ENCODE peak calls at places on chromosome 16, in eight cellular contexts. S is stimulated activated CD4-positive, alpha-beta T cell treated with anti-CD3 and anti-CD28 coated beads, Interleukin-2, amount 100 ng/mL, for 4 hours; A is right atrium auricular region; Q is Daoy; W is GM20000; K is GM12892; M is NCI-H1048; T is midbrain. Y is an unnamed sample.

GRCh38 chr16:66754211-66754610 is 2.8 kb upstream of the DYNC1LI2 start:
- DNase-seq in W (no peak), A (no peak), T (no peak), S (no peak), M (no peak), K (no peak), Q (no peak), Y (no peak)

GRCh38 chr16:76389126-76389525 is 111.9 kb downstream of the CNTNAP4 start:
- DNase-seq in M (no peak), S (no peak), T (no peak), A (no peak), W (no peak), Q (peak), K (no peak), Y (no peak)

GRCh38 chr16:84950906-84951305 is 60.4 kb downstream of the ZDHHC7 start:
- DNase-seq in M (no peak), S (no peak), T (no peak), Q (peak), K (no peak), A (no peak), W (no peak), Y (no peak)

GRCh38 chr16:19502395-19503131 is 19.3 kb downstream of the GDE1 start:
- DNase-seq in S (peak), W (peak), Q (peak), K (peak), A (peak), M (no peak), T (peak), Y (peak)

GRCh38 chr16:31177136-31177535 is 2.8 kb upstream of the FUS start:
- DNase-seq in T (no peak), K (no peak), M (no peak), A (no peak), S (no peak), W (no peak), Q (peak), Y (peak)

GRCh38 chr16:21265104-21265825 is 12.8 kb downstream of the CRYM start:
- DNase-seq in Q (peak), M (no peak), A (no peak), T (no peak), S (no peak), W (no peak), K (no peak), Y (peak)

GRCh38 chr16:23351360-23351759 is 49.3 kb downstream of the SCNN1B start:
- DNase-seq in M (no peak), K (no peak), T (no peak), W (no peak), S (no peak), Q (no peak), A (no peak), Y (no peak)

GRCh38 chr16:27779719-27780161 is 229.8 kb downstream of the KATNIP start:
- DNase-seq in W (no peak), S (no peak), K (no peak), Q (peak), T (peak), M (peak), A (no peak), Y (peak)

GRCh38 chr16:54135361-54136275 is 151.0 kb downstream of the IRX3 start:
- DNase-seq in Q (no peak), M (no peak), S (no peak), K (no peak), W (no peak), A (no peak), T (no peak), Y (peak)

GRCh38 chr16:554297-554621 is 5.9 kb upstream of the PRR35 start:
- DNase-seq in K (no peak), M (no peak), W (no peak), S (no peak), Q (no peak), T (no peak), A (no peak), Y (no peak)

GRCh38 chr16:87581867-87582220 is 20.5 kb upstream of the JPH3 start:
- DNase-seq in A (peak), K (no peak), S (no peak), T (no peak), W (no peak), M (no peak), Q (peak), Y (peak)

GRCh38 chr16:53085539-53086450 is 31.0 kb downstream of the CHD9 start:
- DNase-seq in W (no peak), T (no peak), S (no peak), K (no peak), Q (no peak), M (no peak), A (no peak), Y (peak)

GRCh38 chr16:22291860-22292692 is 5.1 kb upstream of the POLR3E start:
- DNase-seq in S (no peak), M (no peak), W (no peak), A (no peak), T (no peak), Q (no peak), K (no peak), Y (peak)

GRCh38 chr16:4661661-4662060 is 31.7 kb upstream of the NUDT16L1 start:
- DNase-seq in T (peak), W (no peak), Q (no peak), S (no peak), K (no peak), M (no peak), A (no peak), Y (peak)

GRCh38 chr16:56362706-56363105 is 62.6 kb downstream of the AMFR start:
- DNase-seq in A (peak), S (no peak), K (no peak), W (no peak), M (no peak), Q (no peak), T (no peak), Y (no peak)

GRCh38 chr16:71746442-71747046 is 22.0 kb upstream of the PHLPP2 start:
- DNase-seq in M (no peak), A (no peak), T (peak), K (peak), S (peak), W (peak), Q (peak), Y (peak)

GRCh38 chr16:4593069-4593468 is 21.6 kb downstream of the UBALD1 start:
- DNase-seq in S (no peak), Q (no peak), A (no peak), K (no peak), T (no peak), M (no peak), W (no peak), Y (no peak)

GRCh38 chr16:81583893-81584705 is 139.5 kb downstream of the CMIP start:
- DNase-seq in S (no peak), K (no peak), T (no peak), W (no peak), A (no peak), M (no peak), Q (peak), Y (peak)

GRCh38 chr16:48687421-48688038 is 77.5 kb upstream of the N4BP1 start:
- DNase-seq in K (peak), T (peak), W (peak), S (no peak), A (peak), M (no peak), Q (peak), Y (peak)

Y was measured in AG10803.